ENCODE peak calls at places on chromosomes 2 and 18, in ten cellular contexts. X, C, A, Y, H, L, O, M, D and V are unnamed samples.

GRCh38 chr18:8279348-8279747 is 329.9 kb upstream of the RAB12 start:
- DNase-seq in X (no peak), C (no peak), A (no peak), Y (no peak), H (no peak), L (no peak), O (no peak), M (no peak), D (no peak), V (no peak)

GRCh38 chr18:75638223-75638596 is 210.7 kb upstream of the SMIM21 start:
- DNase-seq in X (no peak), C (no peak), A (no peak), Y (no peak), H (no peak), L (no peak), O (no peak), M (peak), D (no peak), V (no peak)

GRCh38 chr2:231672617-231673347 is 35.5 kb upstream of the PTMA start:
- DNase-seq in X (peak), C (peak), A (no peak), Y (no peak), H (no peak), L (no peak), O (no peak), M (peak), D (no peak), V (no peak)

GRCh38 chr2:173851256-173851655 is 113.9 kb downstream of the SP3 start:
- DNase-seq in X (no peak), C (no peak), A (no peak), Y (no peak), H (no peak), L (peak), O (no peak), M (no peak), D (no peak), V (no peak)

GRCh38 chr2:196274387-196274809 is 103.0 kb upstream of the STK17B start:
- DNase-seq in X (no peak), C (no peak), A (no peak), Y (no peak), H (no peak), L (no peak), O (no peak), M (peak), D (no peak), V (no peak)

GRCh38 chr2:140454717-140455116 is 1674.5 kb upstream of the NXPH2 start:
- DNase-seq in X (no peak), C (no peak), A (no peak), Y (no peak), H (no peak), L (peak), O (no peak), M (no peak), D (no peak), V (no peak)

GRCh38 chr2:236128321-236128720 is 39.9 kb downstream of the GBX2 start:
- DNase-seq in X (no peak), C (no peak), A (no peak), Y (no peak), H (no peak), L (peak), O (no peak), M (no peak), D (no peak), V (no peak)

GRCh38 chr2:68812256-68812655 is 58.9 kb downstream of the BMP10 start:
- DNase-seq in X (no peak), C (no peak), A (no peak), Y (no peak), H (no peak), L (no peak), O (no peak), M (no peak), D (no peak), V (no peak)

GRCh38 chr2:69482471-69482870 is 45.2 kb upstream of the NFU1 start:
- DNase-seq in X (no peak), C (no peak), A (no peak), Y (no peak), H (no peak), L (no peak), O (no peak), M (no peak), D (no peak), V (no peak)